ENCODE peak calls at places on chromosome 19, in four cellular contexts. I, Q, G and N are unnamed samples.

GRCh38 chr19:57434386-57435061 is 601 bp upstream of the ZNF749 start:
- DNase-seq in I (no peak), G (no peak), Q (no peak), N (no peak)

GRCh38 chr19:50332264-50333038 is 3.3 kb upstream of the KCNC3 start:
- DNase-seq in Q (no peak), G (no peak), I (no peak), N (peak)

GRCh38 chr19:4714016-4714415 is 9.6 kb downstream of the DPP9 start:
- DNase-seq in Q (no peak), I (no peak), G (no peak), N (no peak)

GRCh38 chr19:3046621-3047306 is 15.5 kb downstream of the TLE5 start:
- DNase-seq in G (no peak), I (no peak), Q (peak), N (no peak)

GRCh38 chr19:44738603-44739585 is 9.6 kb upstream of the BCL3 start:
- DNase-seq in I (no peak), Q (no peak), G (no peak), N (no peak)

GRCh38 chr19:511101-511841 is 4.0 kb downstream of the TPGS1 start:
- DNase-seq in G (no peak), Q (peak), I (peak), N (no peak)

GRCh38 chr19:58328999-58329398 is 2.2 kb downstream of the ZSCAN22 start:
- DNase-seq in G (no peak), Q (no peak), I (no peak), N (peak)

GRCh38 chr19:39038098-39038497 is 5.7 kb upstream of the FBXO27 start:
- DNase-seq in I (no peak), Q (peak), G (no peak), N (peak)

GRCh38 chr19:42380155-42380554 is 9.9 kb downstream of the CNFN start:
- DNase-seq in Q (no peak), G (no peak), I (no peak), N (no peak)

GRCh38 chr19:43779820-43780219 is 953 bp downstream of the KCNN4 start:
- DNase-seq in G (no peak), I (no peak), Q (no peak), N (no peak)

GRCh38 chr19:30630289-30631034 is 258.3 kb downstream of the ZNF536 start:
- DNase-seq in Q (no peak), I (no peak), G (no peak), N (peak)

GRCh38 chr19:33772102-33772857 is 24.4 kb upstream of the KCTD15 start:
- DNase-seq in G (no peak), Q (no peak), I (no peak), N (no peak)

GRCh38 chr19:17165715-17166114 is 49.4 kb upstream of the USE1 start:
- DNase-seq in G (no peak), I (no peak), Q (no peak), N (no peak)

GRCh38 chr19:18020212-18021067 is 12.5 kb downstream of the ARRDC2 start:
- DNase-seq in G (no peak), I (no peak), Q (peak), N (no peak)

GRCh38 chr19:23991170-23991569 is 76.5 kb downstream of the ZNF726 start:
- DNase-seq in Q (peak), G (no peak), I (no peak), N (no peak)

GRCh38 chr19:56654151-56654550 is 11.2 kb downstream of the SMIM17 start:
- DNase-seq in Q (no peak), G (no peak), I (no peak), N (no peak)

GRCh38 chr19:54337858-54338230 is 1.1 kb downstream of the LILRA4 start:
- DNase-seq in G (no peak), I (no peak), Q (no peak), N (no peak)

GRCh38 chr19:33054623-33055022 is 10.1 kb downstream of the RHPN2 start:
- DNase-seq in G (no peak), Q (no peak), I (no peak), N (no peak)

GRCh38 chr19:20078696-20079095 is 896 bp downstream of the ZNF90 start:
- DNase-seq in I (no peak), G (no peak), Q (peak), N (peak)

GRCh38 chr19:38667552-38668205 is 20.2 kb downstream of the ACTN4 start:
- DNase-seq in Q (peak), G (no peak), I (no peak), N (peak)

GRCh38 chr19:45340232-45340898 is at the start of gene KLC3:
- DNase-seq in Q (no peak), G (no peak), I (peak), N (no peak)

GRCh38 chr19:13984186-13984585 is 21.9 kb downstream of the RFX1 start:
- DNase-seq in Q (no peak), I (no peak), G (no peak), N (no peak)

GRCh38 chr19:8454218-8454617 is 9.4 kb downstream of the HNRNPM start:
- DNase-seq in Q (no peak), I (no peak), G (no peak), N (no peak)

GRCh38 chr19:3699071-3699740 is 1.1 kb downstream of the PIP5K1C start:
- DNase-seq in G (no peak), Q (peak), I (no peak), N (peak)

GRCh38 chr19:19382118-19382517 is 23.4 kb upstream of the GATAD2A start:
- DNase-seq in G (no peak), I (no peak), Q (no peak), N (no peak)

GRCh38 chr19:57682226-57682766 is 519 bp downstream of the ZNF551 start:
- DNase-seq in Q (no peak), G (no peak), I (no peak), N (no peak)

GRCh38 chr19:8366121-8366581 is 2.2 kb downstream of the ANGPTL4 start:
- DNase-seq in G (no peak), I (no peak), Q (no peak), N (no peak)

GRCh38 chr19:58117841-58118575 is 20.0 kb upstream of the ZSCAN18 start:
- DNase-seq in Q (no peak), G (no peak), I (no peak), N (peak)

GRCh38 chr19:44548736-44549135 is 19.3 kb upstream of the CEACAM20 start:
- DNase-seq in Q (peak), G (no peak), I (no peak), N (no peak)

GRCh38 chr19:28289294-28290063 is 923.5 kb downstream of the UQCRFS1 start:
- DNase-seq in Q (no peak), G (no peak), I (no peak), N (peak)

GRCh38 chr19:46369817-46370216 is 22.9 kb downstream of the PPP5C start:
- DNase-seq in Q (no peak), G (no peak), I (no peak), N (no peak)

GRCh38 chr19:7871280-7871529 is 3.0 kb downstream of the PRR36 start:
- DNase-seq in G (no peak), Q (no peak), I (no peak), N (no peak)

GRCh38 chr19:43311706-43312105 is 41.8 kb upstream of the CD177 start:
- DNase-seq in I (no peak), G (no peak), Q (peak), N (peak)

GRCh38 chr19:4583961-4584669 is 24.6 kb upstream of the SEMA6B start:
- DNase-seq in I (no peak), Q (no peak), G (no peak), N (no peak)

GRCh38 chr19:43148233-43148632 is 38.1 kb downstream of the PSG5 start:
- DNase-seq in Q (peak), I (no peak), G (peak), N (no peak)